ENCODE peak calls at places on chromosome 22, in four cellular contexts. One of them, this sample, is unnamed.

GRCh38 chr22:23248583-23248982 is 68.3 kb downstream of the BCR start:
- DNase-seq in right atrium auricular region: no peak
- DNase-seq in tibial artery: no peak
- DNase-seq in GM23248: peak; percentile 32
- DNase-seq in this sample: no peak

GRCh38 chr22:37549704-37550059 is 10.6 kb upstream of the CDC42EP1 start:
- DNase-seq in right atrium auricular region: no peak
- DNase-seq in tibial artery: peak; percentile 90
- DNase-seq in GM23248: peak; percentile 89
- DNase-seq in this sample: peak; percentile 84

GRCh38 chr22:23216331-23217170 is 36.2 kb downstream of the BCR start:
- DNase-seq in right atrium auricular region: no peak
- DNase-seq in tibial artery: no peak
- DNase-seq in GM23248: no peak
- DNase-seq in this sample: peak; percentile 49

GRCh38 chr22:39144101-39144815 is 8.2 kb downstream of the CBX7 start:
- DNase-seq in right atrium auricular region: no peak
- DNase-seq in tibial artery: peak; percentile 68
- DNase-seq in GM23248: peak; percentile 73
- DNase-seq in this sample: peak; percentile 56

GRCh38 chr22:44351685-44352377 is 39.1 kb upstream of the SHISAL1 start:
- DNase-seq in right atrium auricular region: peak; percentile 79
- DNase-seq in tibial artery: no peak
- DNase-seq in GM23248: peak; percentile 97
- DNase-seq in this sample: peak; percentile 66

GRCh38 chr22:32558681-32559355 is 84.2 kb downstream of the FBXO7 start:
- DNase-seq in right atrium auricular region: peak; percentile 95
- DNase-seq in tibial artery: peak; percentile 89
- DNase-seq in GM23248: peak; percentile 93
- DNase-seq in this sample: peak; percentile 94

GRCh38 chr22:39090426-39091064 is 6.5 kb upstream of the APOBEC3H start:
- DNase-seq in right atrium auricular region: no peak
- DNase-seq in tibial artery: no peak
- DNase-seq in GM23248: peak; percentile 18
- DNase-seq in this sample: peak; percentile 62

GRCh38 chr22:29150701-29151100 is 55.0 kb upstream of the EMID1 start:
- DNase-seq in right atrium auricular region: no peak
- DNase-seq in tibial artery: peak; percentile 28
- DNase-seq in GM23248: no peak
- DNase-seq in this sample: no peak

GRCh38 chr22:19868773-19869471 is 14.2 kb upstream of the GNB1L start:
- DNase-seq in right atrium auricular region: no peak
- DNase-seq in tibial artery: peak; percentile 62
- DNase-seq in GM23248: no peak
- DNase-seq in this sample: peak; percentile 41

GRCh38 chr22:30116362-30117117 is 36.3 kb downstream of the HORMAD2 start:
- DNase-seq in right atrium auricular region: no peak
- DNase-seq in tibial artery: no peak
- DNase-seq in GM23248: peak; percentile 82
- DNase-seq in this sample: no peak

GRCh38 chr22:32378703-32379272 is 21.1 kb downstream of the RFPL3 start:
- DNase-seq in right atrium auricular region: no peak
- DNase-seq in tibial artery: no peak
- DNase-seq in GM23248: peak; percentile 35
- DNase-seq in this sample: no peak

GRCh38 chr22:38313384-38313955 is 3.8 kb downstream of the CSNK1E start:
- DNase-seq in right atrium auricular region: peak; percentile 79
- DNase-seq in tibial artery: peak; percentile 92
- DNase-seq in GM23248: peak; percentile 84
- DNase-seq in this sample: peak; percentile 83

GRCh38 chr22:27879923-27880322 is 39.1 kb downstream of the PITPNB start:
- DNase-seq in right atrium auricular region: no peak
- DNase-seq in tibial artery: no peak
- DNase-seq in GM23248: peak; percentile 76
- DNase-seq in this sample: no peak

GRCh38 chr22:27870234-27871191 is 48.5 kb downstream of the PITPNB start:
- DNase-seq in right atrium auricular region: no peak
- DNase-seq in tibial artery: no peak
- DNase-seq in GM23248: no peak
- DNase-seq in this sample: no peak

GRCh38 chr22:19898831-19899567 is 42.6 kb upstream of the COMT start:
- DNase-seq in right atrium auricular region: no peak
- DNase-seq in tibial artery: no peak
- DNase-seq in GM23248: no peak
- DNase-seq in this sample: no peak

GRCh38 chr22:29270475-29271271 is 2.6 kb downstream of the EWSR1 start:
- DNase-seq in right atrium auricular region: peak; percentile 52
- DNase-seq in tibial artery: peak; percentile 39
- DNase-seq in GM23248: peak; percentile 55
- DNase-seq in this sample: no peak

GRCh38 chr22:34966980-34967379 is 99.0 kb upstream of the ISX start:
- DNase-seq in right atrium auricular region: no peak
- DNase-seq in tibial artery: no peak
- DNase-seq in GM23248: peak; percentile 0
- DNase-seq in this sample: no peak

GRCh38 chr22:50218153-50218995 is 17.6 kb downstream of the SELENOO start:
- DNase-seq in right atrium auricular region: no peak
- DNase-seq in tibial artery: no peak
- DNase-seq in GM23248: no peak
- DNase-seq in this sample: no peak
- H3K4me1 ChIP-seq in right atrium auricular region: no peaks in the 10 kb centered on the region
- H3K4me1 ChIP-seq in tibial artery: no peaks in the 10 kb centered on the region
- H3K4me1 ChIP-seq in GM23248: no peaks in the 10 kb centered on the region
- H3K4me1 ChIP-seq in this sample: no peaks in the 10 kb centered on the region

DNA sequence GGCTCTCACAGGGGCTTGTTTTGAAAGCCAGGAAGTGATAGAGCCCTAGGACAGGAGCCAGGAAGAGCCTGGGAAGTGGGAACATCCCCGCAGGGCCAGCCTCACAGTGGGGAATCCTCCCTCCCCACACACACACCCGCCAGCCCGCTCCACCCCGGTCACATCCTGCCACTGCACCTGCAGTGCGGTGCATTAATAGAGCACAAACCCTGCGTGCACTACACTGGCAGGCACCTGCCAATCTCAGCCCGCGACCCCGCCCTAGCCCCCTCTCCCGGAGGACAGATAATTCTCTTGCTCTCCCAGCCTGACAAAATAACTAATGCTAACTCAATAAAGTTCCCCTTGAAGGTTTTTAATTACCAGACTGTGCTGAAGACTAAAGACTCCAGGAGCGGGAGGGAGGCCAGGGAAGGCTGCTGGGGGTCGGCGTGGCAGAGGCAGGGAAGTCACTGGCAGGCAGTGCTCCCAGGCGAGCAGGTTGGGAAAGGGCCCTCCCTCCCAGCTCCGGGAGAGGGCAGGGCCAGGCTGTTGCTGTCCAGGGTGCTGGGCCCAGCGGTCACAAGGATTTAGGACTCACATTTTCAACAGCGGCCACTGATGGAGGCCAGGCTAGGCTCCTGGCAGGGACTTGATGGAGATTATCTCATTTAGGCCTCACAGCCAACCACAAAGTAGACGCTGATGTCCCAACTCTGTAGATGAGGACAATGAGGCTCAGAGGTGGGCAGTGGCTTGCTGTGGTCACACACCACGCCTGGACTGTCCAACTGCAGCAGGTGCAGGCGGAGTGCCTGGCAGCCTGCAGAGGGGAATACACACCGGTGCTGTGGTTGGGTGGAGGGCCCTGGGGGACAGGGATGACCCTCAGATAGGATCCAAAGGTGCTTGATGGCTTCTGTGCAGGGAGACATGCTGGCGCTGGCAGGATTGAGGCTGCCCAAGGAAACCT is 23.9 kb upstream of the TCF20 start:
- DNase-seq in right atrium auricular region: no peak
- DNase-seq in tibial artery: no peak
- DNase-seq in GM23248: peak; percentile 60
- DNase-seq in this sample: peak; percentile 66
- H3K4me3 ChIP-seq in right atrium auricular region: no peak overlapping the region
- H3K4me3 ChIP-seq in tibial artery: no peak overlapping the region
- H3K4me3 ChIP-seq in GM23248: no peak overlapping the region
- H3K4me3 ChIP-seq in this sample: no peak overlapping the region

GRCh38 chr22:45542001-45542520 is 39.4 kb downstream of the FBLN1 start:
- DNase-seq in right atrium auricular region: no peak
- DNase-seq in tibial artery: no peak
- DNase-seq in GM23248: no peak
- DNase-seq in this sample: no peak
- H3K36me3 ChIP-seq in right atrium auricular region: peaks cover 7% of the 10 kb centered on the region
- H3K36me3 ChIP-seq in tibial artery: peaks cover 28% of the 10 kb centered on the region
- H3K36me3 ChIP-seq in GM23248: peaks cover 7% of the 10 kb centered on the region
- H3K36me3 ChIP-seq in this sample: no peaks in the 10 kb centered on the region

GRCh38 chr22:41846268-41847002 is 13.5 kb downstream of the SREBF2 start:
- DNase-seq in right atrium auricular region: no peak
- DNase-seq in tibial artery: no peak
- DNase-seq in GM23248: no peak
- DNase-seq in this sample: no peak

GRCh38 chr22:41845380-41846267 is 12.7 kb downstream of the SREBF2 start:
- DNase-seq in right atrium auricular region: no peak
- DNase-seq in tibial artery: no peak
- DNase-seq in GM23248: no peak
- DNase-seq in this sample: no peak

GRCh38 chr22:41847300-41847699 is 14.4 kb downstream of the SREBF2 start:
- DNase-seq in right atrium auricular region: no peak
- DNase-seq in tibial artery: no peak
- DNase-seq in GM23248: no peak
- DNase-seq in this sample: no peak

GRCh38 chr22:41844513-41844912 is 11.6 kb downstream of the SREBF2 start:
- DNase-seq in right atrium auricular region: no peak
- DNase-seq in tibial artery: no peak
- DNase-seq in GM23248: no peak
- DNase-seq in this sample: no peak

GRCh38 chr22:41848468-41848867 is 15.6 kb downstream of the SREBF2 start:
- DNase-seq in right atrium auricular region: peak; percentile 71
- DNase-seq in tibial artery: peak; percentile 72
- DNase-seq in GM23248: peak; percentile 44
- DNase-seq in this sample: no peak
- H3K4me1 ChIP-seq in right atrium auricular region: no peaks in the 10 kb centered on the region
- H3K4me1 ChIP-seq in tibial artery: no peaks in the 10 kb centered on the region
- H3K4me1 ChIP-seq in GM23248: no peaks in the 10 kb centered on the region
- H3K4me1 ChIP-seq in this sample: no peaks in the 10 kb centered on the region

GRCh38 chr22:49634006-49634772 is 193.5 kb downstream of the BRD1 start:
- DNase-seq in right atrium auricular region: no peak
- DNase-seq in tibial artery: no peak
- DNase-seq in GM23248: no peak
- DNase-seq in this sample: no peak

GRCh38 chr22:49630448-49630946 is 197.2 kb downstream of the BRD1 start:
- DNase-seq in right atrium auricular region: no peak
- DNase-seq in tibial artery: no peak
- DNase-seq in GM23248: no peak
- DNase-seq in this sample: no peak

GRCh38 chr22:49629586-49630447 is 197.9 kb downstream of the BRD1 start:
- DNase-seq in right atrium auricular region: no peak
- DNase-seq in tibial artery: no peak
- DNase-seq in GM23248: no peak
- DNase-seq in this sample: peak; percentile 42

GRCh38 chr22:49632199-49633009 is 195.3 kb downstream of the BRD1 start:
- DNase-seq in right atrium auricular region: no peak
- DNase-seq in tibial artery: no peak
- DNase-seq in GM23248: peak; percentile 73
- DNase-seq in this sample: peak; percentile 59

DNA sequence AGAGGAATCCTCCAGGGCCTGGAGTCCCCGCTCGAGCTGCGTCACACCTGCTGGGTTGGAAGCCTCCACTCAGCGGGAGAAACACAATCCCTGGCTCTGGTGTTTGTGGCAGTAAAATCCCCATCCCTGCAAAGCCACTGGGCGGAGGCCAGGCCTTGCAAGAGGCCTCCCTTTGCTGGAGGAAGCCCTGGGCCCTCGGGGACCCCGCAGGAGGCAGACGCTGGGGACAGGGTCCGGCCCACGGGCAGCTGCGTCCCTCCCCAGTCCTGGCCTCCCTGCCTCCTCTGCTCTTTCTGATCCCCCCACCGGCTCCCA is 194.7 kb downstream of the BRD1 start:
- DNase-seq in right atrium auricular region: no peak
- DNase-seq in tibial artery: no peak
- DNase-seq in GM23248: no peak
- DNase-seq in this sample: peak; percentile 35
- H3K4me3 ChIP-seq in right atrium auricular region: no peak overlapping the region
- H3K4me3 ChIP-seq in tibial artery: no peak overlapping the region
- H3K4me3 ChIP-seq in GM23248: no peak overlapping the region
- H3K4me3 ChIP-seq in this sample: no peak overlapping the region

DNA sequence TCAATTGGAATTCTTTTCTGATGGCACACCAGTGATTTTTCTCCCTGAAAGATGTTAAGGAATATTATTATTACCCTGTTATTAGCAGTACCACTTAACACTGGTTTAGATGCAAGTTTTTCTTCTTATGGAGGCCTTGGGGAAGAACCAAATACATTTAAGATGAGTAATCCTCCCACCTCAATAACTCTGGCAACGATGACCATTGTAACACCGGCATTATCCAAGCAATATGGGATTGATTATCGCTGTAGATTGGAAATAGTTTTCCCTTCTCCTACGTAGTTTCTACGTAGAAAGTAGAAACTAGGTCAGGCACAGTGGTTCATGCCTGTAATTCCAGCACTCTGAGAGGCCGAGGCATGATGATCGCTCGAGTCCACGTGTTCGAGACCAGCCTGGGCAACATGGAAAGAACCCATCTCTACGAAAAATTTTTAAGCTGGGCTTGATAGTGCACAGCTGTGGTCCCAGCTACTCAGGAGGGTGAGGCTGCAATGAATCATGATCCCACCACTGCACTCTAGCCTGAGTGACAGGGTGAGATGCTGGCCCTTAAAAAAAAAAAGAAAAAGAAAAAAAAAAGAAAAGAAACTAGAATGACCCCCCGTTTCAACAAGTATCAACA is 45.5 kb downstream of the PACSIN2 start:
- DNase-seq in right atrium auricular region: no peak
- DNase-seq in tibial artery: no peak
- DNase-seq in GM23248: peak; percentile 96
- DNase-seq in this sample: no peak
- H3K36me3 ChIP-seq in right atrium auricular region: no peaks in the 10 kb centered on the region
- H3K36me3 ChIP-seq in tibial artery: peaks cover 4% of the 10 kb centered on the region
- H3K36me3 ChIP-seq in GM23248: no peaks in the 10 kb centered on the region
- H3K36me3 ChIP-seq in this sample: no peaks in the 10 kb centered on the region

GRCh38 chr22:46769191-46769675 is 6.8 kb downstream of the TBC1D22A start:
- DNase-seq in right atrium auricular region: no peak
- DNase-seq in tibial artery: no peak
- DNase-seq in GM23248: no peak
- DNase-seq in this sample: peak; percentile 68

GRCh38 chr22:46764779-46765485 is 2.5 kb downstream of the TBC1D22A start:
- DNase-seq in right atrium auricular region: no peak
- DNase-seq in tibial artery: no peak
- DNase-seq in GM23248: no peak
- DNase-seq in this sample: peak; percentile 43

GRCh38 chr22:46767249-46767985 is 5.0 kb downstream of the TBC1D22A start:
- DNase-seq in right atrium auricular region: no peak
- DNase-seq in tibial artery: no peak
- DNase-seq in GM23248: no peak
- DNase-seq in this sample: peak; percentile 24

GRCh38 chr22:46764140-46764680 is 1.8 kb downstream of the TBC1D22A start:
- DNase-seq in right atrium auricular region: no peak
- DNase-seq in tibial artery: no peak
- DNase-seq in GM23248: peak; percentile 33
- DNase-seq in this sample: no peak

DNA sequence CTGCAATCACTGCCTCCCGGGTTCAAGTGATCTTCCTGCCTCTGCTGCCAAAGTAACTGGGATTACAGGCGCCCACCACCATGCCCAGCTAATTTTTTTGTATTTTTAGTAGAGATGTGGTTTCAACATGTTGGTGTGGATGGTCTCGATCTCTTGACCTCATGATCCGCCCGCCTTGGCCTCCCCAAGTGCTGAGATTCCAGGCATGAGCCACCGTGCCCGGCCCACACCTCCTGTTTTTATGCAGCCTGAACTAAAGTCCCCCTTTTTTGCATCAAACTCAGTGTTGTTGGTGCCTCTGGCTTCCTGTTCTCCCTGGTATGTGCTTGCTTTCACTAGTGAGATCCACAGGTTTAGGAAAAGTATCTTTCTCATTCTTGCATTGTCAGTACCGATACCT is 4.2 kb downstream of the TBC1D22A start:
- DNase-seq in right atrium auricular region: no peak
- DNase-seq in tibial artery: no peak
- DNase-seq in GM23248: no peak
- DNase-seq in this sample: peak; percentile 68
- H3K4me1 ChIP-seq in right atrium auricular region: no peaks in the 10 kb centered on the region
- H3K4me1 ChIP-seq in tibial artery: peaks cover 10% of the 10 kb centered on the region
- H3K4me1 ChIP-seq in GM23248: peaks cover 13% of the 10 kb centered on the region
- H3K4me1 ChIP-seq in this sample: no peaks in the 10 kb centered on the region